ENCODE peak calls at places on chromosomes 12 and 14, in six cellular contexts. Q is CD8-positive, alpha-beta T cell; E is astrocyte; K is uterus; X is HepG2; R is left ventricle myocardium inferior. G is an unnamed sample. For H3K4me1 and H3K9me3, the result is how much of the 10 kb centered on the place peaks cover.

GRCh38 chr14:72476657-72477499 is 417.0 kb downstream of the DPF3 start:
- DNase-seq in Q (peak), R (peak), K (no peak), E (peak), X (no peak), G (no peak)

GRCh38 chr12:114916124-114916523 is 232.1 kb upstream of the TBX3 start:
- DNase-seq in X (no peak), R (no peak), K (no peak), E (peak), Q (no peak), G (no peak)

GRCh38 chr12:99383258-99383657 is 264.3 kb upstream of the GARIN6 start:
- DNase-seq in X (no peak), E (no peak), Q (no peak), R (no peak), K (no peak), G (no peak)

GRCh38 chr12:93043877-93044209 is 114.7 kb upstream of the EEA1 start:
- DNase-seq in K (no peak), X (no peak), E (no peak), R (no peak), Q (no peak), G (no peak)

GRCh38 chr14:102039157-102039556 is 47.7 kb downstream of the HSP90AA1 start:
- DNase-seq in Q (no peak), K (no peak), R (no peak), E (no peak), X (no peak), G (peak)

GRCh38 chr14:69314327-69314726 is 54.4 kb downstream of the GALNT16 start:
- DNase-seq in K (peak), E (no peak), X (no peak), R (no peak), Q (no peak), G (peak)

GRCh38 chr12:98352218-98352811 is 163.1 kb upstream of the TMPO start:
- DNase-seq in E (peak), Q (no peak), R (no peak), X (peak), K (no peak), G (no peak)

GRCh38 chr12:2652401-2653081 is 142.2 kb upstream of the FKBP4 start:
- DNase-seq in K (peak), X (no peak), Q (no peak), R (no peak), E (no peak), G (peak)

GRCh38 chr14:104924421-104925213 is at the start of gene PLD4:
- DNase-seq in K (no peak), X (no peak), R (no peak), Q (no peak), E (no peak), G (peak)

GRCh38 chr12:106000376-106001104 is 138.2 kb downstream of the NUAK1 start:
- DNase-seq in X (no peak), Q (no peak), R (no peak), E (no peak), K (no peak), G (no peak)

GRCh38 chr12:4780624-4781023 is 60.4 kb downstream of the GALNT8 start:
- DNase-seq in K (no peak), E (no peak), X (no peak), Q (no peak), R (peak), G (no peak)

GRCh38 chr12:71061451-71061850 is 96.3 kb downstream of the TSPAN8 start:
- DNase-seq in R (no peak), Q (no peak), X (no peak), K (no peak), E (no peak), G (no peak)

GRCh38 chr12:103268831-103269514 is 226.8 kb downstream of the C12orf42 start:
- DNase-seq in Q (peak), X (no peak), K (no peak), R (no peak), E (no peak), G (no peak)

GRCh38 chr12:68406134-68406576 is 74.0 kb upstream of the MDM1 start:
- DNase-seq in E (peak), R (peak), K (peak), Q (no peak), X (peak), G (peak)

GRCh38 chr12:56896082-56896481 is 38.1 kb downstream of the SDR9C7 start:
- DNase-seq in K (no peak), R (no peak), X (no peak), Q (no peak), E (no peak), G (no peak)

GRCh38 chr12:4908694-4909396 is 860 bp upstream of the KCNA1 start:
- DNase-seq in E (peak), Q (no peak), K (no peak), R (no peak), X (no peak), G (peak)

GRCh38 chr14:68634874-68635601 is 157.8 kb downstream of the ZFP36L1 start:
- DNase-seq in K (no peak), Q (no peak), E (no peak), R (no peak), X (no peak), G (no peak)

GRCh38 chr14:90140298-90140955 is 78.6 kb downstream of the KCNK13 start:
- DNase-seq in E (peak), R (no peak), X (no peak), K (no peak), Q (no peak), G (no peak)

GRCh38 chr14:96246535-96246839 is 9.5 kb upstream of the BDKRB1 start:
- DNase-seq in K (peak), X (no peak), E (peak), R (no peak), Q (no peak), G (no peak)

GRCh38 chr12:108837239-108837638 is 20.1 kb downstream of the SSH1 start:
- DNase-seq in R (no peak), X (no peak), Q (no peak), E (peak), K (no peak), G (no peak)
- H3K4me1 ChIP-seq in R (half or more), X (under half), Q (under half), E (half or more), K (under half), G (under half)

GRCh38 chr14:24859559-24859958 is 190.4 kb downstream of the STXBP6 start:
- DNase-seq in X (no peak), E (no peak), Q (no peak), R (no peak), K (no peak), G (no peak)
- H3K27ac ChIP-seq in X (no peak), E (no peak), Q (no peak), R (peak), K (no peak), G (no peak)

GRCh38 chr14:50602035-50602434 is 42.1 kb downstream of the ATL1 start:
- DNase-seq in E (no peak), X (no peak), Q (no peak), K (no peak), R (no peak), G (no peak)

GRCh38 chr14:50601405-50601804 is 41.5 kb downstream of the ATL1 start:
- DNase-seq in Q (no peak), X (no peak), E (peak), K (no peak), R (no peak), G (no peak)

GRCh38 chr14:50600849-50601248 is 40.9 kb downstream of the ATL1 start:
- DNase-seq in R (no peak), E (peak), K (no peak), X (peak), Q (no peak), G (no peak)

GRCh38 chr14:50605776-50606175 is 45.8 kb downstream of the ATL1 start:
- DNase-seq in K (no peak), E (peak), R (no peak), Q (no peak), X (no peak), G (no peak)

DNA sequence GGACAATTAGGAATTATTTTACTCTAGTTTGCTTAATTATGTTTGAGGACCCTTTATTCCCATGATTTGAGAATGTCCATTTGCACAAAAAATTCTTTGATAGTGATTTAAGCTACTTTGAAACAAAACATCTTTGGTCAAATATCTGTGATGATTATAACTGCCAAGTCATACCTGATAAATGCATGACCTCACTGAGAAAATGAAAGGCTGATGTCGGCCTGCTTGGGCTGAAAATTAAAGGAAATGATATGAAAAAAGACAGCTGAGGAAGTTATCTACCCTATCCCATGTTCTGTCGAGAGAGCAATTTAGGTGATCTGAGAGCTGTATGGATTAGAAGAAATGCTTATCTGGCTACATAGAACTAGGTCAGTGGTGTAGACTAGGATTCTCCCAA is 43.6 kb downstream of the ATL1 start:
- DNase-seq in X (no peak), Q (no peak), K (no peak), E (peak), R (no peak), G (no peak)
- H3K9me3 ChIP-seq in X (under half), Q (under half), K (under half), E (under half), R (under half), G (under half)

GRCh38 chr12:89383235-89384049 is 31.1 kb upstream of the DUSP6 start:
- DNase-seq in K (no peak), E (peak), R (no peak), X (peak), Q (no peak), G (no peak)
- H3K4me1 ChIP-seq in K (under half), E (under half), R (under half), X (half or more), Q (under half), G (under half)

GRCh38 chr14:85112762-85113161 is 417.2 kb upstream of the FLRT2 start:
- DNase-seq in E (no peak), K (no peak), Q (no peak), X (no peak), R (no peak), G (no peak)
- H3K27ac ChIP-seq in E (no peak), K (no peak), Q (no peak), X (no peak), R (no peak), G (no peak)

DNA sequence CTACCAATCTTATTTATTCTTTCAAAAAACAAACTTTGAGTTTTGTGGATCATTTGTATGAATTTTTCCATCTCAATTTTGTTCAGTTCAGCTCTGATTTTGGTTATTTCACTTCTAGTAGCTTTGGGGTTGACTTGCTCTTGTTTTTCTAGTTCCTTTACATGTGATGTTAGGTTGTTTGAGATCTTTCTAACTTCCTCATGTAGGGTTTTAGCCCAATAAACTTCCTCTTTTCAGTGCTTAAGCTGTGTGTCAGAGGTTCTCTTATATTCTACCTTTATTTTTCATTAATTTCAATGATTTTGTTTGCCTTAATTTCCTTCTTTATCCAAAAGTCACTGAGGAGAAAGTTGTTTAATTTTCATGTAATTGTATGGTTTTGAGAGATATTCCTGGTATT is 860.4 kb upstream of the FBXO33 start:
- DNase-seq in Q (no peak), X (no peak), K (no peak), R (no peak), E (no peak), G (no peak)
- H3K9me3 ChIP-seq in Q (under half), X (half or more), K (under half), R (under half), E (under half), G (under half)

DNA sequence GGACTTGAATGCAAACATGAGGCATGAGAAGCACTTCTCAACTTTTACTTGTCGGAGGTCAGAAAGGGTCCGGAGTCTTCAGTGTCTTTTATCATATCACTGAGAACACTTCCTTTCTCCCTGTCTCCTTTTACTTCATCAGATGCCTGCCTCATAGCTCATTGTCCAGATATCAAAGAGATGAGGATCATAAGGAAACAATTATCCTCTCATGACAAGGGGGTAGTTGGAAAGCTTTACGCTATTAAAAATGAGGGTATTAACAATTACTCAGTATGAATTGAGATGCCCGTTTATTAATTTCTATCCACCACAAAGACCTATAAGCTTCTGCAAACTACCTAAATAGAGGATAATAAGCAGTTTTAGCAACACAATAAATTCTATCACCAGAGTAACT is 214.1 kb upstream of the FLRT2 start:
- DNase-seq in X (no peak), K (no peak), E (no peak), R (no peak), Q (no peak), G (no peak)
- H3K4me1 ChIP-seq in X (under half), K (under half), E (under half), R (under half), Q (under half), G (under half)

DNA sequence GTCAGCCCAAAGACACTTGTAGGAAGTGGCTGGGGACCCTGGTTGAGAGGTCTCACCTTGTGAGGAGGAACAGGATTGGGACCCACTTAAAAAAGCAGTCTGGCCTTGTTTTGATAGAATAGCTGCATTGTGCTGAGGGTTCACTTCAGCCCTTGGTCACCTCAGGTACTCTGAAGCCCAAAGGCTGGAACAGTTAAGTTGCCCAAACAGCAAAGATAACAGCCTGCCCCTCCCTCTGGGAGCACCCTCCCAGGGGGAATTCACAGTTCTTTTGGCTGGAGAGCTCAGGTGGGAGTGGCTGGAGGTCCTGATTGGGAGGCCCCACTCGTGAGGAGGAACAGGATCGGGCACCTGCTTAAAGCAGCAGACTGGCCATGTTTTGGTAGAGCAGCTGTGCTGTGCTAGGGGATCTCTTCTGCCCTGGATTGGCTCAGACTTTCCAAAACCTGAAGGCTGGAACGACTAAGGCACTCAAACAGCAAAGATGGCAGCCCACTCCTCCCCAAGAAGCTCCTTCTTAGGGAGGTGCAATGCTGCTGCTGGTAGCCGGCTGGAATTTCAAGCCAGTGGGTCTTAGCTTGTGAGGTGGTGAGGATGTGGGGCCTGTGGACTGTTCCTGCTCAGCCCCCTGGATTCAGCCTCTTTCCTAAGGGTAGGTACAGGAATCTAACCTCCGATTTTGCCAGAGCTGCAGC is 143.8 kb upstream of the SLC38A2 start:
- DNase-seq in Q (no peak), X (no peak), K (no peak), R (no peak), E (no peak), G (no peak)
- H3K27ac ChIP-seq in Q (no peak), X (no peak), K (peak), R (no peak), E (no peak), G (no peak)